ENCODE peak calls at places on chromosome 10, in four cellular contexts. One of them, this sample, is unnamed.

GRCh38 chr10:3415038-3415736 is 242.6 kb upstream of the PITRM1 start:
- DNase-seq in HEK293T: no peak
- DNase-seq in K562: no peak
- DNase-seq in HepG2: no peak
- DNase-seq in this sample: no peak

GRCh38 chr10:26737730-26738129 is 40.2 kb downstream of the PDSS1 start:
- DNase-seq in HEK293T: no peak
- DNase-seq in K562: no peak
- DNase-seq in HepG2: no peak
- DNase-seq in this sample: peak

GRCh38 chr10:78916227-78916626 is 152.5 kb upstream of the ZMIZ1 start:
- DNase-seq in HEK293T: no peak
- DNase-seq in K562: no peak
- DNase-seq in HepG2: no peak
- DNase-seq in this sample: no peak

GRCh38 chr10:8060704-8061121 is 6.2 kb downstream of the GATA3 start:
- DNase-seq in HEK293T: no peak
- DNase-seq in K562: no peak
- DNase-seq in HepG2: no peak
- DNase-seq in this sample: peak

GRCh38 chr10:6431861-6432260 is 148.2 kb downstream of the PRKCQ start:
- DNase-seq in HEK293T: no peak
- DNase-seq in K562: no peak
- DNase-seq in HepG2: no peak
- DNase-seq in this sample: no peak

GRCh38 chr10:1094112-1095057 is 38.2 kb downstream of the WDR37 start:
- DNase-seq in HEK293T: no peak
- DNase-seq in K562: no peak
- DNase-seq in HepG2: no peak
- DNase-seq in this sample: peak

GRCh38 chr10:128803790-128804189 is 663.3 kb upstream of the MGMT start:
- DNase-seq in HEK293T: no peak
- DNase-seq in K562: no peak
- DNase-seq in HepG2: no peak
- DNase-seq in this sample: no peak

GRCh38 chr10:119162693-119163092 is 2.8 kb downstream of the SFXN4 start:
- DNase-seq in HEK293T: no peak
- DNase-seq in K562: no peak
- DNase-seq in HepG2: no peak
- DNase-seq in this sample: no peak

GRCh38 chr10:127999801-128000200 is 92.9 kb downstream of the PTPRE start:
- DNase-seq in HEK293T: no peak
- DNase-seq in K562: no peak
- DNase-seq in HepG2: no peak
- DNase-seq in this sample: no peak

GRCh38 chr10:68897336-68897741 is 3.8 kb upstream of the DDX50 start:
- DNase-seq in HEK293T: peak
- DNase-seq in K562: peak
- DNase-seq in HepG2: peak
- DNase-seq in this sample: no peak
- TF ChIP-seq TARDBP in HEK293T: no peak
- TF ChIP-seq TARDBP in K562: no peak
- TF ChIP-seq TARDBP in HepG2: no peak
- TF ChIP-seq TARDBP in this sample: no peak

DNA sequence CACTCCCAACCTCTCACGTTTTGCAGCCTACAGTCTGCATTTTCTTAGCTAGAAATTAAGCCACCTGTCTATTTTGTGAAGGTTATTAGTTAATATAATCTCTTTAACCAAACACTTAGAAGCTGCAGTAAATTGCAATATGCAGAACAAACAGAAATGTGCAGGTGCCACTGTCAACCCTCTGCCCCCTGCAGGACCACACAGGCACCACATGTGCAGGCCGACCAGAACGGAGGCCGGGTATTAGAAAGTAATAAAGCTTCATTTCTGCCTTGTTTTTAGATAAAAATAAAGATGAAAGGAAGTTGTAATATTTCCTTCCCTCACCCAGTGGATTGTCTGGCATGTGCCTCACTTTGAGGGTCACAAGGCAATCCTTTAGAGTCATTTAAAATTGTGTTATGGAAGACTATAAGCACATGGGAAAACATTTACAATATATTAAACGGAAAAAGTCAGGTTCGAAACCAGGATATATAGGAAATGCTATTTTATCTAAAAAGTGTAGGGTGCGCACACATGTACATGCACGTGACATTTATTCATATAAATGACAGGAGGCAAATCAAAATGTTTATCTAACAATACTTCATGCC is 158.2 kb downstream of the ARHGAP12 start:
- DNase-seq in HEK293T: peak
- DNase-seq in K562: peak
- DNase-seq in HepG2: peak
- DNase-seq in this sample: no peak
- TF ChIP-seq TARDBP in HEK293T: no peak
- TF ChIP-seq TARDBP in K562: no peak
- TF ChIP-seq TARDBP in HepG2: no peak
- TF ChIP-seq TARDBP in this sample: no peak

GRCh38 chr10:103983367-103983911 is 16.5 kb downstream of the SLK start:
- DNase-seq in HEK293T: no peak
- DNase-seq in K562: no peak
- DNase-seq in HepG2: no peak
- DNase-seq in this sample: peak
- TF ChIP-seq TARDBP in HEK293T: no peak
- TF ChIP-seq TARDBP in K562: no peak
- TF ChIP-seq TARDBP in HepG2: no peak
- TF ChIP-seq TARDBP in this sample: no peak

GRCh38 chr10:65548046-65548445 is 1377.8 kb upstream of the LRRTM3 start:
- DNase-seq in HEK293T: no peak
- DNase-seq in K562: no peak
- DNase-seq in HepG2: no peak
- DNase-seq in this sample: no peak
- TF ChIP-seq TARDBP in HEK293T: no peak
- TF ChIP-seq TARDBP in K562: no peak
- TF ChIP-seq TARDBP in HepG2: no peak
- TF ChIP-seq TARDBP in this sample: no peak

GRCh38 chr10:104802941-104803340 is 161.9 kb downstream of the SORCS3 start:
- DNase-seq in HEK293T: no peak
- DNase-seq in K562: no peak
- DNase-seq in HepG2: no peak
- DNase-seq in this sample: no peak
- TF ChIP-seq TARDBP in HEK293T: no peak
- TF ChIP-seq TARDBP in K562: no peak
- TF ChIP-seq TARDBP in HepG2: no peak
- TF ChIP-seq TARDBP in this sample: no peak